ENCODE peak calls at places on chromosome 7, in six cellular contexts. T is fibroblast of lung, X is suprapubic skin, R is esophagus squamous epithelium, H is cardiac muscle cell, K is IMR-90. V is an unnamed sample. For H3K4me1 and H3K27me3, the result is how much of the 10 kb centered on the place peaks cover.

GRCh38 chr7:73885975-73886798 is 25.2 kb downstream of the TMEM270 start:
- DNase-seq in H (peak), K (peak), X (no peak), R (no peak), T (peak), V (no peak)

GRCh38 chr7:8259586-8260222 is 2.3 kb downstream of the ICA1 start:
- DNase-seq in T (no peak), X (no peak), K (no peak), H (no peak), R (no peak), V (no peak)

GRCh38 chr7:24926623-24927539 is 53.1 kb downstream of the OSBPL3 start:
- DNase-seq in T (peak), R (no peak), H (no peak), K (peak), X (no peak), V (no peak)

GRCh38 chr7:139018910-139019309 is 16.9 kb downstream of the ZC3HAV1L start:
- DNase-seq in H (no peak), K (no peak), T (no peak), X (no peak), R (no peak), V (no peak)

GRCh38 chr7:2785071-2785500 is 59.0 kb downstream of the GNA12 start:
- DNase-seq in R (no peak), K (peak), T (peak), X (no peak), H (peak), V (peak)

GRCh38 chr7:17086403-17086802 is 204.6 kb upstream of the AGR3 start:
- DNase-seq in H (no peak), R (no peak), K (no peak), X (no peak), T (no peak), V (no peak)

GRCh38 chr7:32088336-32088975 is 18.2 kb upstream of the PDE1C start:
- DNase-seq in K (no peak), R (no peak), T (peak), X (no peak), H (no peak), V (no peak)

GRCh38 chr7:22647451-22648257 is 79.3 kb upstream of the IL6 start:
- DNase-seq in K (peak), H (no peak), T (peak), R (no peak), X (no peak), V (peak)

GRCh38 chr7:116545411-116545993 is 20.7 kb downstream of the CAV1 start:
- DNase-seq in R (no peak), T (no peak), X (no peak), K (peak), H (no peak), V (no peak)

GRCh38 chr7:41693150-41693997 is 9.5 kb downstream of the INHBA start:
- DNase-seq in H (no peak), T (no peak), K (peak), X (no peak), R (no peak), V (peak)

GRCh38 chr7:70707823-70708243 is 424.1 kb upstream of the GALNT17 start:
- DNase-seq in X (no peak), K (no peak), R (no peak), T (peak), H (peak), V (no peak)
- H3K4me1 ChIP-seq in X (under half), K (under half), R (under half), T (under half), H (under half), V (under half)

GRCh38 chr7:23662124-23662982 is 17.6 kb upstream of the FAM221A start:
- DNase-seq in X (no peak), K (peak), T (peak), R (no peak), H (no peak), V (no peak)
- TF ChIP-seq CTCF in X (no peak), K (no peak), T (no peak), R (no peak), H (no peak), V (no peak)

DNA sequence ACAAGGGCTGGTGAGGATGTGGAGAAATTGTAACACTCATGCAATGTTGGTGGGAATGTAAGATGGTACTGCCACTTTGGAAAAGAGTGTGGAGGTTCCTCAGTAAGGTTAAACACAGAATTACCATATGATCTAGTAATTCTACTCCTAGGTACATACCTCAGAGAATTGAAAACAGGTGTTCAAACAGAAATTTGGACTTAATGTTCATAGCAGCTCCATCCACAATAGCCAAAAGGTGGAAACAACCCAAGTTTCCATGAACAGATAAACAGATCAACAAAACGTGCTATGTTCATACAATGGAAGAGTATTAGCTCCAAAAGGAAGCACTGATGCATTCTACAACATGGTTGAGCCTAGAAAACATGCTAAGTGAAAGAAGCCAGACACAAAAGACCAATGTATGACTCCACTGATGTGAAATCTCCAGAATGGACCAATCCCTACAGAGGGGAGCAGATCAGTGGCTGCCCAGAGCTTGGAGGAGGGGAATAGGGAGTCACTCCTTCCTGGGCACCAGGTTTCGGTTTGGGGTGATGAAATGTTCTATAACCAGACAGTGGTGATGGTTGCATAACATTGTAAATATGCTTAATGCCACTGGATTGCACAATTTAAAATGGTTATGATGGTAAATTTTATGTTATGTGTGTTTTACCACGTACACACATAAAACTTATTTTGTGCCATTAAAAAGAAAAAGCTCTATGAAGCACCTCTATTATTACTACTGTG is 5.7 kb upstream of the WDR86 start:
- DNase-seq in X (peak), R (no peak), H (no peak), T (no peak), K (peak), V (peak)
- H3K27me3 ChIP-seq in X (under half), R (under half), H (under half), T (under half), K (under half), V (half or more)

GRCh38 chr7:1564603-1565022 is 5.2 kb downstream of the PSMG3 start:
- DNase-seq in K (no peak), R (no peak), H (no peak), T (peak), X (peak), V (no peak)
- H3K4me1 ChIP-seq in K (under half), R (under half), H (under half), T (under half), X (half or more), V (under half)

GRCh38 chr7:150974468-150975391 is 3.4 kb downstream of the KCNH2 start:
- DNase-seq in H (peak), X (no peak), R (no peak), T (no peak), K (peak), V (no peak)
- TF ChIP-seq CTCF in H (peak), X (no peak), R (no peak), T (no peak), K (peak), V (peak)

GRCh38 chr7:27156508-27156898 is at the start of gene HOXA7:
- DNase-seq in R (no peak), X (peak), T (no peak), H (no peak), K (peak), V (peak)
- H3K27me3 ChIP-seq in R (under half), X (under half), T (under half), H (half or more), K (under half), V (under half)

V was measured in foreskin keratinocyte.